ENCODE peak calls at places on chromosomes 16 and 17, in nine cellular contexts. One of them, this sample, is unnamed.

GRCh38 chr17:38872671-38873385 is 3.0 kb downstream of the LASP1 start:
- DNase-seq in thoracic aorta: no peak
- DNase-seq in progenitor cell of endocrine pancreas: no peak
- DNase-seq in lower leg skin: no peak
- DNase-seq in IMR-90: no peak
- DNase-seq in MCF 10A: no peak
- DNase-seq in esophagus squamous epithelium: no peak
- DNase-seq in stomach: peak
- DNase-seq in CD8-positive, alpha-beta T cell: no peak
- DNase-seq in this sample: no peak

GRCh38 chr16:4370570-4371480 is 823 bp upstream of the VASN start:
- DNase-seq in progenitor cell of endocrine pancreas: no peak
- DNase-seq in thoracic aorta: peak
- DNase-seq in lower leg skin: no peak
- DNase-seq in stomach: no peak
- DNase-seq in IMR-90: peak
- DNase-seq in CD8-positive, alpha-beta T cell: no peak
- DNase-seq in esophagus squamous epithelium: no peak
- DNase-seq in MCF 10A: no peak
- DNase-seq in this sample: no peak

GRCh38 chr17:48721009-48721402 is 1.3 kb downstream of the PRAC1 start:
- DNase-seq in lower leg skin: no peak
- DNase-seq in MCF 10A: no peak
- DNase-seq in IMR-90: no peak
- DNase-seq in esophagus squamous epithelium: no peak
- DNase-seq in stomach: no peak
- DNase-seq in CD8-positive, alpha-beta T cell: no peak
- DNase-seq in progenitor cell of endocrine pancreas: no peak
- DNase-seq in thoracic aorta: no peak
- DNase-seq in this sample: no peak

GRCh38 chr16:56880685-56881084 is 15.7 kb downstream of the SLC12A3 start:
- DNase-seq in esophagus squamous epithelium: no peak
- DNase-seq in lower leg skin: no peak
- DNase-seq in stomach: no peak
- DNase-seq in MCF 10A: no peak
- DNase-seq in IMR-90: no peak
- DNase-seq in progenitor cell of endocrine pancreas: no peak
- DNase-seq in thoracic aorta: no peak
- DNase-seq in CD8-positive, alpha-beta T cell: no peak
- DNase-seq in this sample: no peak

GRCh38 chr17:39547713-39548478 is 59.8 kb downstream of the NEUROD2 start:
- DNase-seq in MCF 10A: peak
- DNase-seq in stomach: peak
- DNase-seq in CD8-positive, alpha-beta T cell: peak
- DNase-seq in IMR-90: no peak
- DNase-seq in lower leg skin: peak
- DNase-seq in thoracic aorta: no peak
- DNase-seq in esophagus squamous epithelium: no peak
- DNase-seq in progenitor cell of endocrine pancreas: peak
- DNase-seq in this sample: peak

GRCh38 chr17:3012926-3013581 is 50.4 kb downstream of the OR1D5 start:
- DNase-seq in progenitor cell of endocrine pancreas: peak
- DNase-seq in CD8-positive, alpha-beta T cell: peak
- DNase-seq in IMR-90: peak
- DNase-seq in MCF 10A: peak
- DNase-seq in lower leg skin: no peak
- DNase-seq in stomach: peak
- DNase-seq in thoracic aorta: no peak
- DNase-seq in esophagus squamous epithelium: no peak
- DNase-seq in this sample: no peak

GRCh38 chr16:5490499-5490898 is 392.9 kb upstream of the EEF2KMT start:
- DNase-seq in IMR-90: no peak
- DNase-seq in thoracic aorta: no peak
- DNase-seq in stomach: no peak
- DNase-seq in lower leg skin: no peak
- DNase-seq in MCF 10A: no peak
- DNase-seq in progenitor cell of endocrine pancreas: peak
- DNase-seq in CD8-positive, alpha-beta T cell: no peak
- DNase-seq in esophagus squamous epithelium: no peak
- DNase-seq in this sample: peak

GRCh38 chr17:38704645-38705522 is at the start of gene MLLT6:
- DNase-seq in CD8-positive, alpha-beta T cell: peak
- DNase-seq in MCF 10A: peak
- DNase-seq in IMR-90: peak
- DNase-seq in stomach: peak
- DNase-seq in progenitor cell of endocrine pancreas: peak
- DNase-seq in thoracic aorta: no peak
- DNase-seq in esophagus squamous epithelium: no peak
- DNase-seq in lower leg skin: peak
- DNase-seq in this sample: peak

GRCh38 chr16:24635900-24636610 is 93.4 kb upstream of the TNRC6A start:
- DNase-seq in stomach: peak
- DNase-seq in CD8-positive, alpha-beta T cell: no peak
- DNase-seq in IMR-90: peak
- DNase-seq in esophagus squamous epithelium: no peak
- DNase-seq in MCF 10A: peak
- DNase-seq in lower leg skin: peak
- DNase-seq in progenitor cell of endocrine pancreas: no peak
- DNase-seq in thoracic aorta: no peak
- DNase-seq in this sample: no peak

GRCh38 chr17:42285346-42286050 is 2.8 kb upstream of the STAT5A start:
- DNase-seq in IMR-90: no peak
- DNase-seq in esophagus squamous epithelium: no peak
- DNase-seq in stomach: peak
- DNase-seq in MCF 10A: no peak
- DNase-seq in thoracic aorta: no peak
- DNase-seq in lower leg skin: no peak
- DNase-seq in progenitor cell of endocrine pancreas: no peak
- DNase-seq in CD8-positive, alpha-beta T cell: no peak
- DNase-seq in this sample: peak

GRCh38 chr16:89571636-89572035 is 3.9 kb upstream of the CPNE7 start:
- DNase-seq in CD8-positive, alpha-beta T cell: no peak
- DNase-seq in lower leg skin: no peak
- DNase-seq in stomach: no peak
- DNase-seq in esophagus squamous epithelium: no peak
- DNase-seq in progenitor cell of endocrine pancreas: no peak
- DNase-seq in thoracic aorta: no peak
- DNase-seq in IMR-90: no peak
- DNase-seq in MCF 10A: no peak
- DNase-seq in this sample: no peak

GRCh38 chr17:61247438-61247837 is 152.2 kb upstream of the TBX2 start:
- DNase-seq in lower leg skin: no peak
- DNase-seq in CD8-positive, alpha-beta T cell: no peak
- DNase-seq in IMR-90: peak
- DNase-seq in esophagus squamous epithelium: no peak
- DNase-seq in stomach: no peak
- DNase-seq in thoracic aorta: no peak
- DNase-seq in progenitor cell of endocrine pancreas: no peak
- DNase-seq in MCF 10A: peak
- DNase-seq in this sample: no peak

GRCh38 chr16:22326771-22327445 is 29.7 kb downstream of the POLR3E start:
- DNase-seq in progenitor cell of endocrine pancreas: no peak
- DNase-seq in IMR-90: no peak
- DNase-seq in esophagus squamous epithelium: no peak
- DNase-seq in lower leg skin: no peak
- DNase-seq in CD8-positive, alpha-beta T cell: no peak
- DNase-seq in stomach: no peak
- DNase-seq in MCF 10A: no peak
- DNase-seq in thoracic aorta: no peak
- DNase-seq in this sample: no peak

GRCh38 chr17:57269052-57269451 is 12.7 kb downstream of the MSI2 start:
- DNase-seq in thoracic aorta: no peak
- DNase-seq in esophagus squamous epithelium: no peak
- DNase-seq in stomach: no peak
- DNase-seq in MCF 10A: no peak
- DNase-seq in progenitor cell of endocrine pancreas: no peak
- DNase-seq in IMR-90: no peak
- DNase-seq in lower leg skin: no peak
- DNase-seq in CD8-positive, alpha-beta T cell: no peak
- DNase-seq in this sample: no peak

GRCh38 chr17:37888881-37889280 is 35.3 kb upstream of the TBC1D3K start:
- DNase-seq in MCF 10A: peak
- DNase-seq in thoracic aorta: no peak
- DNase-seq in progenitor cell of endocrine pancreas: no peak
- DNase-seq in lower leg skin: no peak
- DNase-seq in esophagus squamous epithelium: no peak
- DNase-seq in stomach: no peak
- DNase-seq in CD8-positive, alpha-beta T cell: no peak
- DNase-seq in IMR-90: no peak
- DNase-seq in this sample: no peak

DNA sequence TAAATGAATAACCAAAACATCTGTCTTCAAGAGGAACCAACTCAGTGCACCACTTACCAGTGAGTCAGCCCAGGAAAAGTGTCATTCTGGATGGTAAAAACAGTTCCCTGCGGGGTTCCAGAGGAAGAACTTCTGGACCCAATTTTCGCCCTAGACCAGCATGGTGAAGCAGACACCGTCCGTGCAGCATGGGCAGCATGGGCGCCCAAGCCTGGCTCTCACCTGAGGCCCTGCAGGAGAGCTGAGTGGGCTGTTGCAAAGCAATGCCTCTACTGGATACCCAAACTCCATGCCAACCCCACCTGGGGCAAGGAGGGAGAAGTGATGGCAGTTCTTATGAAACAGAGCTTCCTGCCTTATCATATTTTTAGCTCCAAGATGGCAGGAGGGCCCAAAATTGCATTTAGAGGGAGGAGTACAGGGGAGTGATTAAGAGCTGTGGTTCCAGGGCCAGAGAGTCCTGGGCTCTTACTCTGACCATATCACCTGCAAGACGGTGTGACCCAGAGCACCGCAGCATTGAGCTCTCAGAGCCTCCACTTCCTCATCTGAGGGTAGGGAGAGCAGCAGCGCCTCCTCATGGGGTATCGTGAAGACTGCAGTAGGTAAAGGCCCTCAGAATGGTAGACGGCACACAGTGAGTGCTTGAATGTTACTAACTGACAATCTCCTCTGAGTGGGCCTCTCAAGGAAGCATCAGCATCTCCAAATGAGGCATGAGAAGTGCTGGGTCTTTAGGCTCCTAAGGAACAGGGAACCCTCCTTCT is 16.6 kb upstream of the INPP5K start:
- DNase-seq in IMR-90: no peak
- DNase-seq in esophagus squamous epithelium: no peak
- DNase-seq in lower leg skin: no peak
- DNase-seq in MCF 10A: peak
- DNase-seq in CD8-positive, alpha-beta T cell: peak
- DNase-seq in stomach: no peak
- DNase-seq in thoracic aorta: no peak
- DNase-seq in progenitor cell of endocrine pancreas: no peak
- DNase-seq in this sample: no peak
- TF ChIP-seq CTCF in IMR-90: peak
- TF ChIP-seq CTCF in esophagus squamous epithelium: peak
- TF ChIP-seq CTCF in lower leg skin: no peak
- TF ChIP-seq CTCF in MCF 10A: peak
- TF ChIP-seq CTCF in CD8-positive, alpha-beta T cell: peak
- TF ChIP-seq CTCF in stomach: no peak
- TF ChIP-seq CTCF in thoracic aorta: no peak
- TF ChIP-seq CTCF in progenitor cell of endocrine pancreas: peak
- TF ChIP-seq CTCF in this sample: peak

GRCh38 chr16:49287572-49287971 is 5.9 kb upstream of the CBLN1 start:
- DNase-seq in esophagus squamous epithelium: no peak
- DNase-seq in progenitor cell of endocrine pancreas: no peak
- DNase-seq in stomach: no peak
- DNase-seq in lower leg skin: no peak
- DNase-seq in thoracic aorta: no peak
- DNase-seq in MCF 10A: no peak
- DNase-seq in IMR-90: no peak
- DNase-seq in CD8-positive, alpha-beta T cell: no peak
- DNase-seq in this sample: no peak
- TF ChIP-seq CTCF in esophagus squamous epithelium: no peak
- TF ChIP-seq CTCF in progenitor cell of endocrine pancreas: no peak
- TF ChIP-seq CTCF in stomach: no peak
- TF ChIP-seq CTCF in lower leg skin: no peak
- TF ChIP-seq CTCF in thoracic aorta: no peak
- TF ChIP-seq CTCF in MCF 10A: no peak
- TF ChIP-seq CTCF in IMR-90: no peak
- TF ChIP-seq CTCF in CD8-positive, alpha-beta T cell: no peak
- TF ChIP-seq CTCF in this sample: no peak

GRCh38 chr17:28573521-28573920 is 2.2 kb upstream of the PIGS start:
- DNase-seq in lower leg skin: no peak
- DNase-seq in stomach: no peak
- DNase-seq in thoracic aorta: no peak
- DNase-seq in esophagus squamous epithelium: no peak
- DNase-seq in MCF 10A: no peak
- DNase-seq in progenitor cell of endocrine pancreas: no peak
- DNase-seq in IMR-90: no peak
- DNase-seq in CD8-positive, alpha-beta T cell: no peak
- DNase-seq in this sample: no peak

GRCh38 chr17:28576758-28577465 is at the start of gene ALDOC:
- DNase-seq in thoracic aorta: peak
- DNase-seq in esophagus squamous epithelium: peak
- DNase-seq in stomach: peak
- DNase-seq in MCF 10A: peak
- DNase-seq in IMR-90: peak
- DNase-seq in progenitor cell of endocrine pancreas: peak
- DNase-seq in lower leg skin: peak
- DNase-seq in CD8-positive, alpha-beta T cell: peak
- DNase-seq in this sample: peak

GRCh38 chr17:28573966-28574480 is 2.7 kb downstream of the ALDOC start:
- DNase-seq in esophagus squamous epithelium: no peak
- DNase-seq in lower leg skin: no peak
- DNase-seq in progenitor cell of endocrine pancreas: no peak
- DNase-seq in thoracic aorta: no peak
- DNase-seq in stomach: no peak
- DNase-seq in MCF 10A: no peak
- DNase-seq in CD8-positive, alpha-beta T cell: no peak
- DNase-seq in IMR-90: no peak
- DNase-seq in this sample: no peak

GRCh38 chr17:28574536-28574935 is 2.2 kb downstream of the ALDOC start:
- DNase-seq in thoracic aorta: no peak
- DNase-seq in esophagus squamous epithelium: no peak
- DNase-seq in MCF 10A: no peak
- DNase-seq in progenitor cell of endocrine pancreas: no peak
- DNase-seq in IMR-90: no peak
- DNase-seq in lower leg skin: no peak
- DNase-seq in CD8-positive, alpha-beta T cell: no peak
- DNase-seq in stomach: no peak
- DNase-seq in this sample: no peak

GRCh38 chr17:28575126-28575795 is 1.4 kb downstream of the ALDOC start:
- DNase-seq in MCF 10A: no peak
- DNase-seq in stomach: no peak
- DNase-seq in lower leg skin: no peak
- DNase-seq in IMR-90: no peak
- DNase-seq in CD8-positive, alpha-beta T cell: no peak
- DNase-seq in esophagus squamous epithelium: no peak
- DNase-seq in progenitor cell of endocrine pancreas: no peak
- DNase-seq in thoracic aorta: no peak
- DNase-seq in this sample: no peak
- TF ChIP-seq CTCF in MCF 10A: peak
- TF ChIP-seq CTCF in stomach: no peak
- TF ChIP-seq CTCF in lower leg skin: no peak
- TF ChIP-seq CTCF in IMR-90: peak
- TF ChIP-seq CTCF in CD8-positive, alpha-beta T cell: no peak
- TF ChIP-seq CTCF in esophagus squamous epithelium: no peak
- TF ChIP-seq CTCF in progenitor cell of endocrine pancreas: no peak
- TF ChIP-seq CTCF in thoracic aorta: no peak
- TF ChIP-seq CTCF in this sample: no peak

DNA sequence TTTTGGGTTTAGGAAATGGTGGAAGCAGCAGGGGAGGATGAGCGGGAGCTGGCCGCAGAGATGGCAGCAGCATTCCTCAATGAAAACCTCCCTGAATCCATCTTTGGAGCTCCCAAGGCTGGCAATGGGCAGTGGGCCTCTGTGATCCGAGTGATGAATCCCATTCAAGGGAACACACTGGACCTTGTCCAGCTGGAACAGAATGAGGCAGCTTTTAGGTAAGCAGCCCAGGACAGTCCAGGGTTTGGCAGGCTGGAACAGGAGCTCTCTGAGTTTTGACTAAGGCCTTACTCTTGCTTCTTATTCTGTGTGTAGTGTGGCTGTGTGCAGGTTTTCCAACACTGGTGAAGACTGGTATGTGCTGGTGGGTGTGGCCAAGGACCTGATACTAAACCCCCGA is 41.4 kb downstream of the SF3B3 start:
- DNase-seq in MCF 10A: no peak
- DNase-seq in thoracic aorta: no peak
- DNase-seq in CD8-positive, alpha-beta T cell: no peak
- DNase-seq in lower leg skin: no peak
- DNase-seq in stomach: no peak
- DNase-seq in esophagus squamous epithelium: no peak
- DNase-seq in IMR-90: no peak
- DNase-seq in progenitor cell of endocrine pancreas: no peak
- DNase-seq in this sample: no peak
- TF ChIP-seq CTCF in MCF 10A: no peak
- TF ChIP-seq CTCF in thoracic aorta: no peak
- TF ChIP-seq CTCF in CD8-positive, alpha-beta T cell: no peak
- TF ChIP-seq CTCF in lower leg skin: no peak
- TF ChIP-seq CTCF in stomach: no peak
- TF ChIP-seq CTCF in esophagus squamous epithelium: no peak
- TF ChIP-seq CTCF in IMR-90: no peak
- TF ChIP-seq CTCF in progenitor cell of endocrine pancreas: no peak
- TF ChIP-seq CTCF in this sample: no peak